ENCODE peak calls at places on chromosomes 4 and X, in eight cellular contexts. K is cardiac fibroblast; D is mesothelial cell of epicardium; Q is breast epithelium; S is psoas muscle; H is Calu3; G is HFF-Myc; J is CD4-positive, alpha-beta T cell. B is an unnamed sample.

GRCh38 chr4:69710580-69710979 is 49.8 kb downstream of the SULT1B1 start:
- DNase-seq in K (no peak), D (no peak), Q (no peak), S (no peak), H (no peak), G (no peak), J (no peak), B (no peak)

GRCh38 chr4:38911257-38911656 is 43.7 kb downstream of the FAM114A1 start:
- DNase-seq in K (no peak), D (no peak), Q (no peak), S (no peak), H (no peak), G (no peak), J (no peak), B (no peak)

GRCh38 chr4:98260579-98261290 is 449 bp upstream of the RAP1GDS1 start:
- DNase-seq in K (peak), D (peak), Q (peak), S (peak), H (peak), G (peak), J (peak), B (peak)

GRCh38 chr4:96247096-96247495 is 407.2 kb downstream of the PDHA2 start:
- DNase-seq in K (no peak), D (no peak), Q (no peak), S (no peak), H (no peak), G (no peak), J (no peak), B (no peak)

GRCh38 chrX:48617542-48618340 is 20.4 kb downstream of the WDR13 start:
- DNase-seq in K (peak), D (no peak), Q (no peak), S (no peak), H (no peak), G (no peak), J (no peak), B (no peak)

GRCh38 chrX:85109235-85109634 is 105.6 kb downstream of the APOOL start:
- DNase-seq in K (peak), D (no peak), Q (no peak), S (no peak), H (peak), G (no peak), J (no peak), B (no peak)

GRCh38 chrX:98548550-98548949 is 1664.8 kb downstream of the RPA4 start:
- DNase-seq in K (no peak), D (no peak), Q (no peak), S (no peak), H (no peak), G (no peak), J (no peak), B (no peak)

GRCh38 chrX:112819013-112819635 is 21.5 kb downstream of the AMOT start:
- DNase-seq in K (peak), D (no peak), Q (no peak), S (no peak), H (no peak), G (no peak), J (no peak), B (no peak)

GRCh38 chr4:117637347-117637746 is 396.9 kb upstream of the NDST3 start:
- DNase-seq in K (no peak), D (no peak), Q (no peak), S (no peak), H (peak), G (no peak), J (no peak), B (no peak)

GRCh38 chr4:115042496-115042895 is 70.9 kb downstream of the NDST4 start:
- DNase-seq in K (no peak), D (no peak), Q (no peak), S (no peak), H (no peak), G (no peak), J (no peak), B (no peak)

GRCh38 chr4:151087467-151087866 is 12.0 kb upstream of the RPS3A start:
- DNase-seq in K (no peak), D (no peak), Q (no peak), S (no peak), H (no peak), G (no peak), J (no peak), B (no peak)

GRCh38 chr4:106583567-106583966 is 215.0 kb upstream of the GIMD1 start:
- DNase-seq in K (peak), D (no peak), Q (no peak), S (no peak), H (no peak), G (peak), J (no peak), B (no peak)

GRCh38 chr4:25378130-25378743 is 1.2 kb downstream of the ANAPC4 start:
- DNase-seq in K (no peak), D (no peak), Q (no peak), S (no peak), H (no peak), G (no peak), J (no peak), B (no peak)

GRCh38 chr4:25377572-25377882 is 464 bp downstream of the ANAPC4 start:
- DNase-seq in K (no peak), D (no peak), Q (no peak), S (no peak), H (no peak), G (no peak), J (no peak), B (no peak)

GRCh38 chr4:25379591-25379990 is 2.5 kb downstream of the ANAPC4 start:
- DNase-seq in K (no peak), D (no peak), Q (no peak), S (no peak), H (no peak), G (no peak), J (no peak), B (no peak)

GRCh38 chr4:25376754-25377571 is at the start of gene ANAPC4:
- DNase-seq in K (peak), D (peak), Q (peak), S (peak), H (peak), G (peak), J (peak), B (peak)
- TF ChIP-seq CTCF in K (no peak), D (no peak), Q (no peak), S (no peak), H (no peak), G (no peak), J (no peak), B (no peak)

GRCh38 chr4:101347557-101348366 is 436 bp upstream of the PPP3CA start:
- DNase-seq in K (peak), D (peak), Q (peak), S (peak), H (peak), G (peak), J (peak), B (peak)
- TF ChIP-seq CTCF in K (peak), D (no peak), Q (no peak), S (no peak), H (no peak), G (no peak), J (no peak), B (peak)

GRCh38 chr4:87117730-87118075 is 102.7 kb downstream of the KLHL8 start:
- DNase-seq in K (no peak), D (no peak), Q (no peak), S (no peak), H (no peak), G (no peak), J (no peak), B (no peak)

GRCh38 chr4:87112063-87112462 is 108.4 kb downstream of the KLHL8 start:
- DNase-seq in K (no peak), D (no peak), Q (no peak), S (no peak), H (no peak), G (no peak), J (no peak), B (no peak)

GRCh38 chr4:87117051-87117729 is 103.2 kb downstream of the KLHL8 start:
- DNase-seq in K (no peak), D (no peak), Q (no peak), S (no peak), H (no peak), G (no peak), J (no peak), B (no peak)

GRCh38 chr4:87116230-87116629 is 104.2 kb downstream of the KLHL8 start:
- DNase-seq in K (no peak), D (no peak), Q (no peak), S (no peak), H (no peak), G (no peak), J (no peak), B (no peak)

GRCh38 chr4:87114245-87115062 is 106.0 kb downstream of the KLHL8 start:
- DNase-seq in K (no peak), D (no peak), Q (no peak), S (no peak), H (no peak), G (no peak), J (no peak), B (no peak)
- TF ChIP-seq CTCF in K (peak), D (no peak), Q (no peak), S (peak), H (no peak), G (peak), J (no peak), B (no peak)

GRCh38 chrX:53674581-53674980 is 11.9 kb downstream of the HUWE1 start:
- DNase-seq in K (peak), D (no peak), Q (no peak), S (no peak), H (no peak), G (no peak), J (no peak), B (no peak)

GRCh38 chrX:53681661-53682060 is 4.9 kb downstream of the HUWE1 start:
- DNase-seq in K (peak), D (no peak), Q (no peak), S (no peak), H (no peak), G (no peak), J (no peak), B (no peak)

GRCh38 chrX:53683556-53684414 is 2.7 kb downstream of the HUWE1 start:
- DNase-seq in K (peak), D (peak), Q (peak), S (peak), H (peak), G (peak), J (peak), B (peak)

GRCh38 chrX:53682885-53683555 is 3.5 kb downstream of the HUWE1 start:
- DNase-seq in K (peak), D (no peak), Q (no peak), S (peak), H (peak), G (no peak), J (peak), B (no peak)

GRCh38 chrX:53678667-53679066 is 7.9 kb downstream of the HUWE1 start:
- DNase-seq in K (peak), D (no peak), Q (no peak), S (no peak), H (no peak), G (no peak), J (no peak), B (no peak)
- TF ChIP-seq CTCF in K (peak), D (no peak), Q (no peak), S (peak), H (no peak), G (peak), J (no peak), B (no peak)